ENCODE peak calls at places on chromosomes 16 and 17, in nine cellular contexts. B is transverse colon, J is endodermal cell, C is GM12865, V is GM23248, A is fibroblast of mammary gland, E is DND-41, K is mucosa of descending colon, P is AG10803. T is an unnamed sample.

GRCh38 chr16:68605746-68606145 is 39.4 kb upstream of the CDH3 start:
- DNase-seq in B (no peak), J (peak), C (no peak), V (peak), A (peak), E (no peak), K (no peak), P (no peak), T (no peak)

GRCh38 chr17:80940171-80941123 is 51.2 kb upstream of the CHMP6 start:
- DNase-seq in B (no peak), J (no peak), C (no peak), V (no peak), A (no peak), E (no peak), K (no peak), P (no peak), T (no peak)

GRCh38 chr17:56939869-56940484 is 20.9 kb downstream of the COIL start:
- DNase-seq in B (no peak), J (peak), C (peak), V (peak), A (peak), E (no peak), K (no peak), P (peak), T (peak)

GRCh38 chr17:72467841-72468653 is 347.2 kb downstream of the SOX9 start:
- DNase-seq in B (peak), J (peak), C (no peak), V (peak), A (peak), E (no peak), K (peak), P (peak), T (no peak)

GRCh38 chr16:78761427-78761826 is 662.0 kb downstream of the WWOX start:
- DNase-seq in B (no peak), J (no peak), C (peak), V (no peak), A (no peak), E (no peak), K (no peak), P (no peak), T (no peak)

GRCh38 chr17:50685334-50685665 is 22.4 kb downstream of the ANKRD40 start:
- DNase-seq in B (no peak), J (no peak), C (no peak), V (no peak), A (no peak), E (no peak), K (no peak), P (no peak), T (no peak)

GRCh38 chr17:78798695-78799559 is 16.9 kb upstream of the CYTH1 start:
- DNase-seq in B (no peak), J (no peak), C (peak), V (peak), A (peak), E (no peak), K (no peak), P (peak), T (no peak)

GRCh38 chr17:60623415-60623814 is 23.4 kb downstream of the PPM1D start:
- DNase-seq in B (no peak), J (no peak), C (no peak), V (no peak), A (no peak), E (no peak), K (no peak), P (no peak), T (no peak)

GRCh38 chr17:50280801-50281441 is 6.7 kb downstream of the TMEM92 start:
- DNase-seq in B (no peak), J (peak), C (no peak), V (no peak), A (no peak), E (no peak), K (no peak), P (no peak), T (no peak)

GRCh38 chr17:6548034-6548433 is 8.3 kb downstream of the PITPNM3 start:
- DNase-seq in B (no peak), J (no peak), C (no peak), V (no peak), A (no peak), E (no peak), K (no peak), P (no peak), T (no peak)

GRCh38 chr17:81837641-81838040 is 2.8 kb upstream of the PPP1R27 start:
- DNase-seq in B (no peak), J (no peak), C (no peak), V (peak), A (peak), E (no peak), K (no peak), P (peak), T (no peak)

GRCh38 chr16:14050297-14051027 is 20.7 kb upstream of the MRTFB start:
- DNase-seq in B (no peak), J (peak), C (no peak), V (no peak), A (no peak), E (no peak), K (no peak), P (no peak), T (no peak)

GRCh38 chr17:42027961-42028790 is 8.3 kb downstream of the NKIRAS2 start:
- DNase-seq in B (no peak), J (peak), C (no peak), V (peak), A (no peak), E (no peak), K (no peak), P (no peak), T (no peak)

GRCh38 chr16:66409156-66409555 is 17.9 kb upstream of the BEAN1 start:
- DNase-seq in B (no peak), J (no peak), C (no peak), V (peak), A (peak), E (no peak), K (no peak), P (peak), T (no peak)

GRCh38 chr17:77345260-77345910 is 204.6 kb downstream of the SEC14L1 start:
- DNase-seq in B (no peak), J (no peak), C (no peak), V (peak), A (peak), E (no peak), K (peak), P (no peak), T (no peak)

GRCh38 chr16:54007504-54007903 is 279.1 kb downstream of the IRX3 start:
- DNase-seq in B (no peak), J (no peak), C (no peak), V (no peak), A (no peak), E (no peak), K (no peak), P (no peak), T (no peak)

GRCh38 chr16:68792465-68793324 is 50.6 kb upstream of the TANGO6 start:
- DNase-seq in B (peak), J (no peak), C (no peak), V (peak), A (peak), E (no peak), K (peak), P (peak), T (no peak)

GRCh38 chr16:11586856-11587642 is at the start of gene LITAF:
- DNase-seq in B (peak), J (peak), C (peak), V (peak), A (no peak), E (peak), K (peak), P (peak), T (no peak)

GRCh38 chr17:7388856-7389255 is 5.5 kb downstream of the PLSCR3 start:
- DNase-seq in B (no peak), J (peak), C (no peak), V (no peak), A (no peak), E (no peak), K (no peak), P (no peak), T (no peak)

GRCh38 chr16:54931041-54931756 is 534 bp downstream of the IRX5 start:
- DNase-seq in B (no peak), J (peak), C (no peak), V (peak), A (peak), E (peak), K (peak), P (no peak), T (no peak)

GRCh38 chr16:86679490-86679889 is 101.1 kb downstream of the FOXL1 start:
- DNase-seq in B (no peak), J (no peak), C (no peak), V (no peak), A (no peak), E (no peak), K (no peak), P (no peak), T (no peak)

GRCh38 chr16:54135361-54136275 is 151.0 kb downstream of the IRX3 start:
- DNase-seq in B (no peak), J (no peak), C (no peak), V (peak), A (peak), E (no peak), K (no peak), P (peak), T (no peak)

GRCh38 chr17:45264988-45265387 is 3.1 kb upstream of the SPATA32 start:
- DNase-seq in B (no peak), J (no peak), C (no peak), V (no peak), A (no peak), E (no peak), K (no peak), P (no peak), T (no peak)

GRCh38 chr17:45263477-45263860 is 1.6 kb upstream of the SPATA32 start:
- DNase-seq in B (no peak), J (no peak), C (no peak), V (no peak), A (no peak), E (no peak), K (no peak), P (no peak), T (no peak)

GRCh38 chr17:45261577-45262515 is at the start of gene SPATA32:
- DNase-seq in B (peak), J (peak), C (peak), V (peak), A (no peak), E (peak), K (peak), P (peak), T (peak)

GRCh38 chr17:45264430-45264829 is 2.5 kb upstream of the SPATA32 start:
- DNase-seq in B (no peak), J (no peak), C (no peak), V (no peak), A (no peak), E (no peak), K (no peak), P (no peak), T (no peak)

DNA sequence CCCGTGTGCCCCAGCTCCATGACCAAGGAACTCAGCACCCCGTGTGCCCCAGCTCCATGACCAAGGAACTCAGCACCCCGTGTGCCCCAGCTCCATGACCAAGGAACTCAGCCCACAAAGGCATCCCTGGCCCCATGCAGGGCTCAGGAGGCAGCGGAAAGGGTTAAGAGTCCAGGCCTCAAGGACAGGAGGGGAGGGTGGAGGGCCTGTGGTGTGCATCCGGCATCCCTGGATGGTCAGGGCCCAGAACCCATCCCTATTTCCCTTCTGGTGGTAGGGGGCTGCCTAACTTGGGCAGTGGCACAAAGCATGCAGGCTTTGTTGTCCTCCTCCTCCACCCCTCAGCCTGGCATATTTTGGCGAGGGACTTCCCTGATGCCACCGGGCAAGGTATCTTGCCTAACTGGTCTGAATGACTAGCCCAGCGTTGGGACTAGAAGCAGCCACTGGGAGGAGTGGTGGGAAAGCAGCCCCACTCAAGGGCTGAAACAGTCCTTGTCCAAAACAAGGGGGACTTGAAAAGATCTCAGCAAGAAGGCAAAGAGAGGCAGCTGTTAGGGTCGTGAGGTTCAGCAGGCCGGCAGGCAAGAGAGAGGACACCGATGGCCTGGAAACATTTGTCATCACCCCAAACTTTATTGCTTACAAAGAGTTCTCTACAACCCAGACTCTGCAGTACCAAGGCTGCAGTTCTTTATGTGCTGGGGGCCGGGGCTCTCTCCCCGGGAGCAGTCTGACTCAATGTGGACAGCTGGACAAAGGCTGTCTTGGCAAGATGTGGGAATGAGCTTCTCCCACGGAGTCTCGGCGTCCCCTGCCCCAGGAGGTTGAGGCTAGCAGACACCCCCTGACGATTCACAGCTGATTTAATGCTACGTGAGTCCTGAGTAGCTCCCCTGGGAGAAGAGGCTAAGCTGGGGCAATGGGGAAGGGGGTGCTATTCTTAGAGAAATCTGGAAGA is 902 bp upstream of the SPATA32 start:
- DNase-seq in B (no peak), J (no peak), C (no peak), V (peak), A (peak), E (no peak), K (no peak), P (peak), T (no peak)
- H3K4me3 ChIP-seq in B (peak), J (no peak), C (no peak), V (no peak), A (no peak), E (peak), K (no peak), P (no peak), T (peak)

GRCh38 chr17:9244066-9245052 is 223.0 kb downstream of the NTN1 start:
- DNase-seq in B (peak), J (no peak), C (no peak), V (peak), A (peak), E (no peak), K (peak), P (peak), T (no peak)
- H3K4me3 ChIP-seq in B (no peak), J (no peak), C (no peak), V (no peak), A (no peak), E (no peak), K (no peak), P (no peak), T (no peak)

GRCh38 chr17:20109121-20109520 is 100.0 kb downstream of the SPECC1 start:
- DNase-seq in B (no peak), J (no peak), C (no peak), V (no peak), A (no peak), E (no peak), K (no peak), P (no peak), T (no peak)

GRCh38 chr17:20098314-20098713 is 89.2 kb downstream of the SPECC1 start:
- DNase-seq in B (no peak), J (no peak), C (no peak), V (no peak), A (no peak), E (no peak), K (no peak), P (no peak), T (no peak)

GRCh38 chr17:20105539-20106291 is 96.6 kb downstream of the SPECC1 start:
- DNase-seq in B (no peak), J (peak), C (peak), V (no peak), A (no peak), E (no peak), K (no peak), P (no peak), T (no peak)

GRCh38 chr17:20103454-20104448 is 94.6 kb downstream of the SPECC1 start:
- DNase-seq in B (no peak), J (no peak), C (no peak), V (no peak), A (no peak), E (no peak), K (no peak), P (peak), T (no peak)
- H3K4me3 ChIP-seq in B (no peak), J (no peak), C (no peak), V (no peak), A (no peak), E (no peak), K (no peak), P (no peak), T (no peak)

DNA sequence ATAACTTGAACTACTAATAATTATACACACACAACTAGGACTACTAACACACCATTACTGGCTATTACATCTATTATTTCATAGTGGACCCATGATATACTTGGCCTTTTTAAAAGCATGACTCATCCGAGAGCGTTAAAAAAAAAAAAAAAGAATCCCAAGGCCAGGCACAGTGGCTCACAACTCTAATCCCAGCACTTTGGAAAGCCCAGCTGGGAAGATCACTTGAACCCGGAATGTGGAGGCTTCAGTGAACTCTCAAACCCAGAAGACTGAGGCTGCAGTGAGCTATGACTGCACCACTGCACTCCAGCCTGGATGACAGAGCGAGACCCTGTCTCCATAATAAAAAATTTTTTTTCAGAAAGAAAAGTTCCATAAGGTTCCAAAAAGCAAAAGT is 3.1 kb downstream of the GLG1 start:
- DNase-seq in B (no peak), J (no peak), C (no peak), V (peak), A (peak), E (no peak), K (no peak), P (no peak), T (no peak)
- H3K4me3 ChIP-seq in B (no peak), J (peak), C (no peak), V (peak), A (no peak), E (no peak), K (no peak), P (no peak), T (no peak)

GRCh38 chr16:21121150-21121549 is 29.5 kb downstream of the DNAH3 start:
- DNase-seq in B (no peak), J (no peak), C (no peak), V (no peak), A (no peak), E (no peak), K (no peak), P (no peak), T (no peak)

GRCh38 chr16:21117567-21117966 is 33.1 kb downstream of the DNAH3 start:
- DNase-seq in B (no peak), J (no peak), C (no peak), V (peak), A (no peak), E (no peak), K (no peak), P (no peak), T (no peak)

DNA sequence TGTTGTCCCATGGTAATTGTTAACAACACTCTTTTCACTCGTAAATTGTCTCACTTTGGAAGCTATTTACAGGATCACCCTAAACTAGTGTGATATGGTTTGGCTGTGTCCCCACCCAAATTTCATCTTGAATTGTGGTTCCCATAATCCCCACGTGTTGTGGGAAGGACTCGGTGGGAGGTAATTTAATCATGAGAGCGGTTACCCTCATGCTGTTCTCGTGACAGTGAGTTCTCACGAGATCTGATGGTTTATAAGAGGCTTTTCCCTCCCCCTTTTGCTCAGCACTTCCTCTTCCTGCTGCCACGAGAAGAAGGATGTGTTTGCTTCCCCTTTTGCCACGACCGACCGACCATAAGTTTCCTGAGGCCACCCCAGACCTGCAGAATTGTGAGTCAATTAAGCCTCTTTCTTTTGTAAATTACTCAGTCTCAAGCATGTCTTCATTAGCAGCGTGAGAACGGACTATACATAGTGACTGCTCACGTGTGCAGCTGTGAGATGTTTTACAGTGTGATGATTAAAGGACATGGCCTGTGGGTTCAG is 34.4 kb downstream of the DNAH3 start:
- DNase-seq in B (no peak), J (peak), C (peak), V (peak), A (peak), E (no peak), K (no peak), P (peak), T (no peak)
- H3K4me3 ChIP-seq in B (peak), J (no peak), C (no peak), V (peak), A (peak), E (no peak), K (no peak), P (no peak), T (no peak)

GRCh38 chr16:81832801-81833547 is 53.9 kb downstream of the PLCG2 start:
- DNase-seq in B (no peak), J (no peak), C (peak), V (no peak), A (no peak), E (no peak), K (no peak), P (no peak), T (no peak)
- H3K4me3 ChIP-seq in B (no peak), J (no peak), C (no peak), V (no peak), A (no peak), E (no peak), K (no peak), P (no peak), T (no peak)

GRCh38 chr17:17204041-17204591 is 2.0 kb downstream of the PLD6 start:
- DNase-seq in B (peak), J (no peak), C (peak), V (no peak), A (no peak), E (no peak), K (no peak), P (no peak), T (no peak)

GRCh38 chr17:17206913-17207368 is 808 bp upstream of the PLD6 start:
- DNase-seq in B (no peak), J (no peak), C (no peak), V (peak), A (no peak), E (no peak), K (no peak), P (no peak), T (no peak)

GRCh38 chr17:17204635-17205231 is 1.4 kb downstream of the PLD6 start:
- DNase-seq in B (no peak), J (no peak), C (no peak), V (no peak), A (no peak), E (no peak), K (no peak), P (no peak), T (no peak)

GRCh38 chr17:17206149-17206912 is at the start of gene PLD6:
- DNase-seq in B (peak), J (no peak), C (peak), V (peak), A (peak), E (peak), K (peak), P (peak), T (peak)

DNA sequence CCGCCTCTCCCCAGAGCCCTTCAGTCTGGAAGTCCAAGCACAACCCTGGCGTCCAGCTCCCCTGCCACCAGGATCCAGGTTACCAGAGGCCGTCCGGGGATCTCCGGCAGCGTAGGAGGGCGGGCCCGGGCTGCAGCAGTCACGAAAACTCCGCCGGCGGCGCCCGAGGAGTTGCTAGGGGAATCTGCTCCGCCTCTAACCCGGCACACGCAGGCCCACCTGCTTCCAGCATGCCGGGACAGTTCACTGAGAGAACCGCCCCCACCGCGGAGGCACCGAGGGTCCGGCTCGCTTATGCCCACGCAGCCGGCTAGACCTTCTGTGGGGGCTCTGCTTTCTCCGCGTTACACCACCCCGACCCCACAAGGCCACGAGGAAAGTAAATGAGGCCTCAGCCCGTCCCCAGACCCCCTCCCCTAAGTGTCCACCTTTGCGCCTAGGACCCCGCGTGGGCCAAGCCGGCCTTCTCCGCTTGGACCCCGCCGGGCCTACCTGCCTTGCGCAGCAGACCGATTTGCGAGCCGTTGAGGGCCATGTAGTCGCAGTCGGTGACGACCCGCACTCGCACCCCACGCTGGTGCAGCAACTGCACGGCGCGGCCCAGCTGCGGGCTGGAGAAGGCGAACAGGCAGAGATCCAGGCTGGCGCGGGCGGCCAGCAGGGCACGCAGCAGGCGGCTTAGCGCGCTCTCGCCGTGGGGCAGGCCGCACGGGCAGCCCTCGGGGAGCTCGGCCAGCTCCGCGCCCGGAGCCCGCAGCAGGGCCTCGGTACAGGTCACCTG is 575 bp downstream of the PLD6 start:
- DNase-seq in B (peak), J (no peak), C (peak), V (peak), A (peak), E (peak), K (peak), P (peak), T (no peak)
- H3K4me3 ChIP-seq in B (peak), J (no peak), C (peak), V (peak), A (peak), E (peak), K (no peak), P (peak), T (peak)

T was measured in Jurkat, Clone E6-1.